ENCODE peak calls at places on chromosome X, in eight cellular contexts. P, D, G, O, I, L, R and V are unnamed samples.

GRCh38 chrX:153226344-153227190 is 47.5 kb downstream of the MAGEA1 start:
- DNase-seq in O (no peak), R (peak), G (peak), I (no peak), L (no peak), P (peak), D (peak), V (peak)

GRCh38 chrX:74419861-74420193 is 1.5 kb upstream of the SLC16A2 start:
- DNase-seq in L (no peak), O (no peak), I (no peak), D (peak), G (no peak), P (no peak), R (no peak), V (no peak)

GRCh38 chrX:154967603-154968002 is 54.9 kb downstream of the F8 start:
- DNase-seq in L (no peak), G (no peak), P (no peak), I (no peak), R (peak), D (no peak), O (no peak), V (no peak)

GRCh38 chrX:88558421-88558820 is 188.6 kb upstream of the CPXCR1 start:
- DNase-seq in I (no peak), O (no peak), R (no peak), D (no peak), P (no peak), L (no peak), G (no peak), V (no peak)

GRCh38 chrX:142686653-142687283 is 339.0 kb upstream of the SPANXN4 start:
- DNase-seq in D (no peak), R (no peak), O (no peak), P (no peak), L (no peak), I (no peak), G (no peak), V (no peak)

GRCh38 chrX:49238735-49239134 is 3.5 kb downstream of the CCDC22 start:
- DNase-seq in R (no peak), O (no peak), D (no peak), P (no peak), G (no peak), L (no peak), I (no peak), V (no peak)

GRCh38 chrX:151396042-151396826 is 772 bp upstream of the VMA21 start:
- DNase-seq in G (no peak), L (peak), P (peak), O (no peak), I (peak), R (no peak), D (no peak), V (no peak)

GRCh38 chrX:100615015-100615414 is 21.6 kb downstream of the TSPAN6 start:
- DNase-seq in L (peak), D (peak), I (peak), O (no peak), R (peak), G (no peak), P (peak), V (no peak)

GRCh38 chrX:150680974-150681373 is 12.2 kb upstream of the MTMR1 start:
- DNase-seq in G (no peak), R (peak), P (peak), D (no peak), L (peak), I (no peak), O (no peak), V (no peak)

DNA sequence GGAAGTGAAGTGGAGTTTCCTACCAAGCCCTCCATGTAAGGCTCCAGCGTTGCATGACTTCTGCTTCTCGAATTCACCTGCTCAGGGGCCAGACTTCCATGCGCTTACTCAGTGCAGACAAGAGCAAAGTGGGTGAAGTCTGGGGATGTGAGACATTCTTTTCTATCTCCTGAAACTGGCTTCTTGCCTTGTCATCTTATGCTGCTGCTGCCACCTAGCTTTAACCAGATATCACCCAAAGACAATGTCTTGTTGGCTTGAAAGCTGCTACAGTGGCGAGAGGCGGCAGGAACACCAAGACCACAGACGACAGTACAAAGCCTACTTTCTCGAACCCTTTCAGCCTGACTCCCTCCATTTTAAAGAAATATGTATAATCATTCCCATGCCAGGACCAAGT is 103.6 kb upstream of the ADGRG2 start:
- DNase-seq in I (peak), P (peak), L (no peak), D (no peak), R (peak), O (no peak), G (no peak), V (no peak)
- TF ChIP-seq CTCF in I (no peak), P (no peak), L (no peak), D (no peak), R (no peak), O (peak), G (no peak), V (peak)

GRCh38 chrX:131818297-131818936 is 204.7 kb upstream of the STK26 start:
- DNase-seq in L (no peak), R (no peak), P (no peak), D (no peak), I (no peak), G (no peak), O (no peak), V (no peak)

GRCh38 chrX:131816551-131817136 is 206.5 kb upstream of the STK26 start:
- DNase-seq in G (no peak), P (peak), L (peak), I (peak), D (no peak), R (no peak), O (no peak), V (no peak)

GRCh38 chrX:131812847-131813825 is 210.0 kb upstream of the STK26 start:
- DNase-seq in O (no peak), D (no peak), I (peak), R (no peak), P (peak), G (no peak), L (peak), V (no peak)
- TF ChIP-seq CTCF in O (no peak), D (no peak), I (no peak), R (no peak), P (peak), G (no peak), L (peak), V (no peak)

GRCh38 chrX:39736219-39737211 is 361.2 kb downstream of the BCOR start:
- DNase-seq in R (peak), O (no peak), G (no peak), L (no peak), D (no peak), I (no peak), P (peak), V (peak)
- TF ChIP-seq CTCF in R (no peak), O (no peak), G (no peak), L (no peak), D (no peak), I (no peak), P (no peak), V (no peak)

GRCh38 chrX:42678133-42678532 is 99.8 kb downstream of the PPP1R2C start:
- DNase-seq in D (no peak), L (no peak), O (no peak), P (no peak), I (no peak), G (no peak), R (peak), V (no peak)
- TF ChIP-seq CTCF in D (no peak), L (no peak), O (no peak), P (no peak), I (no peak), G (peak), R (peak), V (no peak)

DNA sequence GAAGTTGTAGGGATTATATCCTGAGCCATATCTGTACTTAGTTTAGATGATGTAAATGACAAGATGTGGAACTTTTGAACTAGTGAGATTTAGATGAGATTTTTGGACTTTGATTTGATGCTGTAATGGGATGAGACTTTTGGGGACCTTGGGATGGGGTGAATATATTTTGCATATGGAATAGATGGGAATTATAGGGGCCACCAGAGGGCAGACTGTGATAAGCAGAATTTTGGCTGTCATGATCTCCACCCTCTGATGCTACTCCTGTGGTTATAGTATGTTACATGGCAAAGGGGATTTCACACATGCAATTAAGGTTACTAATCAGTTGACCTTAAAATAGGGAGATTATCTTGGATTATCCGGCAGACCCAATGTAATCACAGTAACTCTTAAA is 214.0 kb upstream of the NHS start:
- DNase-seq in O (no peak), R (no peak), G (no peak), L (no peak), I (no peak), P (no peak), D (no peak), V (no peak)
- TF ChIP-seq CTCF in O (no peak), R (no peak), G (peak), L (no peak), I (no peak), P (peak), D (no peak), V (peak)

GRCh38 chrX:1105671-1106419 is 106.6 kb downstream of the CRLF2 start:
- DNase-seq in R (no peak), P (no peak), D (no peak), L (no peak), O (no peak), I (no peak), G (no peak), V (no peak)

GRCh38 chrX:1103360-1103759 is 109.1 kb downstream of the CRLF2 start:
- DNase-seq in L (no peak), P (no peak), O (no peak), I (no peak), R (no peak), G (no peak), D (no peak), V (no peak)

GRCh38 chrX:1099146-1099770 is 113.2 kb downstream of the CRLF2 start:
- DNase-seq in P (no peak), D (no peak), O (no peak), G (no peak), L (no peak), R (no peak), I (no peak), V (no peak)

GRCh38 chrX:1106478-1107210 is 105.8 kb downstream of the CRLF2 start:
- DNase-seq in L (no peak), I (no peak), G (no peak), P (no peak), O (no peak), D (no peak), R (no peak), V (no peak)

GRCh38 chrX:1102786-1103185 is 109.7 kb downstream of the CRLF2 start:
- DNase-seq in I (no peak), P (no peak), D (no peak), G (no peak), R (no peak), L (no peak), O (no peak), V (no peak)
- TF ChIP-seq CTCF in I (no peak), P (no peak), D (no peak), G (no peak), R (no peak), L (no peak), O (no peak), V (no peak)